ENCODE peak calls at places on chromosomes 3 and 15, in ten cellular contexts. S is HepG2, R is breast epithelium, C is esophagus muscularis mucosa, L is spleen, W is H1, P is endothelial cell of umbilical vein, F is HCT116, Z is sigmoid colon, B is transverse colon. M is an unnamed sample.

GRCh38 chr3:183301937-183302580 is 49.0 kb downstream of the B3GNT5 start:
- DNase-seq in S (no peak), R (no peak), C (no peak), L (no peak), W (no peak), P (no peak), F (no peak), Z (no peak), B (no peak), M (no peak)

GRCh38 chr15:99125061-99125990 is 20.4 kb downstream of the SYNM start:
- DNase-seq in S (no peak), R (no peak), C (no peak), L (no peak), W (no peak), P (peak; percentile 40), F (no peak), Z (peak; percentile 81), B (no peak), M (no peak)

GRCh38 chr3:152539191-152539764 is 270.5 kb downstream of the MBNL1 start:
- DNase-seq in S (peak; percentile 9), R (no peak), C (no peak), L (no peak), W (no peak), P (no peak), F (no peak), Z (no peak), B (no peak), M (no peak)

GRCh38 chr3:135325726-135326245 is 530.7 kb downstream of the EPHB1 start:
- DNase-seq in S (no peak), R (no peak), C (peak; percentile 50), L (no peak), W (no peak), P (no peak), F (no peak), Z (no peak), B (no peak), M (no peak)

GRCh38 chr3:177982034-177982433 is 554.2 kb upstream of the KCNMB2 start:
- DNase-seq in S (no peak), R (no peak), C (no peak), L (no peak), W (no peak), P (peak; percentile 7), F (no peak), Z (no peak), B (no peak), M (no peak)

GRCh38 chr3:62882676-62883228 is 7.5 kb upstream of the CADPS start:
- DNase-seq in S (no peak), R (no peak), C (no peak), L (no peak), W (no peak), P (no peak), F (no peak), Z (no peak), B (no peak), M (no peak)

GRCh38 chr3:106126836-106127235 is 258.0 kb upstream of the CBLB start:
- DNase-seq in S (no peak), R (no peak), C (no peak), L (no peak), W (no peak), P (no peak), F (no peak), Z (no peak), B (no peak), M (no peak)

GRCh38 chr15:37940886-37941285 is 6.4 kb downstream of the TMCO5A start:
- DNase-seq in S (no peak), R (no peak), C (no peak), L (no peak), W (no peak), P (no peak), F (no peak), Z (no peak), B (no peak), M (no peak)

GRCh38 chr3:186094696-186095095 is 14.2 kb downstream of the ETV5 start:
- DNase-seq in S (no peak), R (no peak), C (no peak), L (no peak), W (no peak), P (no peak), F (no peak), Z (no peak), B (no peak), M (no peak)

GRCh38 chr3:104040896-104041295 is 1325.8 kb upstream of the ALCAM start:
- DNase-seq in S (no peak), R (no peak), C (no peak), L (no peak), W (no peak), P (no peak), F (no peak), Z (no peak), B (no peak), M (no peak)

GRCh38 chr3:133294253-133294652 is 105.6 kb upstream of the BFSP2 start:
- DNase-seq in S (no peak), R (no peak), C (no peak), L (no peak), W (no peak), P (peak; percentile 34), F (no peak), Z (no peak), B (no peak), M (no peak)

GRCh38 chr3:120284702-120285507 is at the start of gene GPR156:
- DNase-seq in S (no peak), R (no peak), C (no peak), L (no peak), W (peak; percentile 67), P (no peak), F (no peak), Z (no peak), B (no peak), M (no peak)

GRCh38 chr3:32880225-32880624 is 62.4 kb downstream of the TRIM71 start:
- DNase-seq in S (no peak), R (no peak), C (no peak), L (no peak), W (no peak), P (no peak), F (no peak), Z (no peak), B (no peak), M (no peak)

DNA sequence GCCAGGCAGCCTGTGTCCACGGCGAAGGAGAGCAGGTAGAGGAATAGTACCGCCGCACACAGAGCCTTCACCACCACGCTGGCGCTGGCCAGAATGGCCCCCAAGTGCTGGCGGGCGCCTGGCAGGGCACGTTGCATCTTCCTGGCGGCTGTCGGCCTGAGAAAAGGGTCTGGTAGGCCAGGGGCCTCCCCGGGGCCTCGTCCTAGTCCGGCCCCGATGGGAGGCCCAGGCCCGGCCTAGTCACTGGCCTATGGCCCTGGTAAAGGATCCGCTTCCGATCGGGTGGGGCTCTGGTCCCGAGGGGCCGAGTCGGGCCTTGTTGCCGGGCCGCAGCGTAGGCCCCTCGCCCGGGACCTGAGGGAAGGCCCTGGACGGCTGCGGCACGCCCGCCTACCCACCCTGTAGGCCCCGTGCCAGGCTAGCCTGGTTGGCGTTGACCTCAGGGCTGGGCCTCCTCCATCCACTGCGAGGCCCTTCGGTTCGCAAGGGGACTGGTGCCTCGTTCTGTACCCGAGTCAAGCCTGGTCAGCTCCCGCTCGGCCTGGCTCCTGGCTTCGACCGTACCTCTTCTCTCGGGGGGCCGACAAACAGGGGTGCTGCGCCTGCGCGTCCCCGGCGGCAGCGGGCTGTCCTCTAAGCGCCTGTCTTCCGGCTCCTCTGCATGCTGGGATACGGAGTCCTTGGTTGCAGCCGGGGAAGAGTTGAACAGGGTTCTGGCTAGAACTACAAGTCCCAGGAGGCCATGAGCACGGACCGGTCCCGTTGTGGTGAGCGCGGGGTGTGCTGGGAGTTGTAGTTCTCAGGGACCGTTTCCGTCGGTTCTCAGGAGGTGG is at the start of gene TMEM115:
- DNase-seq in S (peak; percentile 97), R (peak; percentile 99), C (peak; percentile 99), L (peak; percentile 99), W (peak; percentile 91), P (peak; percentile 98), F (peak; percentile 96), Z (peak; percentile 99), B (peak; percentile 97), M (peak; percentile 96)
- TF ChIP-seq POLR2A in S (no peak), R (peak; percentile 48), C (peak; percentile 66), L (peak; percentile 54), W (no peak), P (peak; percentile 85), F (no peak), Z (no peak), B (peak; percentile 82), M (no peak)

DNA sequence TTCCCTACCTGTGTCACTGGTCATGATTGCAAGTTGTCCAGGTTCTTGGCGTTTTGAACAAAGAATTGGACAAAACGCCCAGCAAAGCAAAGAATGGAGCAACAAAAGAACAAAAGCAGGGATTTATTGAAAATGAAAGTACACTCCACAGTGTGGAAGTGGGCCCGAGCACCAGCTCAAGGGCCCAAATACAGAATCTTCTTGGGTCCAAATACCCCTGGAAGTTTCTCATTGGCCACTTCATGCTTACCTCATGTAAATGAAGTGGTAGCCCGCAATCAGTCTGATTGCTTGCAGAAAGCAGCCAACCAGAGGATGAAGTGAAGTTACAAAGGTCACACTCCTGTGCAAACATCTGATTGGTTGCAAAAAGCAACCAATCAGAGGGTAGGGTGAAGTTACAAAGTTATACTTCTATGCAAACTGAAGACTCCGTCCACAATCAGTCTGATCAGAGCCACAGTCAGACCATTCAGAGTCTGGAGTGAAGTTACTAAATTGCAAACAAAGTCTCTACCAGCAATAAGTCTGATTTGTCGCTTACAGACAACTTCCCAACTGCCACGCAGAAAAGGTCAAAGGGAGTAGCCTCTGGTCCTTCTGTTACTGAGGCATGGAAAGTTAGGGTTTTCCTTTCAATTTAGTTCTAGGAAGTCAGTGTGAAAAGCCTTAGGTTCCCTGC is 8.3 kb upstream of the TM4SF1 start:
- DNase-seq in S (peak; percentile 98), R (no peak), C (no peak), L (no peak), W (no peak), P (no peak), F (no peak), Z (no peak), B (no peak), M (no peak)
- H3K4me1 ChIP-seq in S (peaks cover 92% of the 10 kb centered on the region), R (no peaks in the 10 kb centered on the region), C (peaks cover 14% of the 10 kb centered on the region), L (no peaks in the 10 kb centered on the region), W (no peaks in the 10 kb centered on the region), P (peaks cover 25% of the 10 kb centered on the region), F (peaks cover 20% of the 10 kb centered on the region), Z (no peaks in the 10 kb centered on the region), B (no peaks in the 10 kb centered on the region), M (peaks cover 30% of the 10 kb centered on the region)

GRCh38 chr15:65355173-65355982 is 22.4 kb downstream of the IGDCC3 start:
- DNase-seq in S (peak; percentile 29), R (no peak), C (no peak), L (peak; percentile 18), W (peak; percentile 63), P (no peak), F (no peak), Z (no peak), B (no peak), M (no peak)
- TF ChIP-seq POLR2AphosphoS5 in S (no peak), R (no peak), C (no peak), L (no peak), W (no peak), P (no peak), F (no peak), Z (no peak), B (no peak), M (no peak)

DNA sequence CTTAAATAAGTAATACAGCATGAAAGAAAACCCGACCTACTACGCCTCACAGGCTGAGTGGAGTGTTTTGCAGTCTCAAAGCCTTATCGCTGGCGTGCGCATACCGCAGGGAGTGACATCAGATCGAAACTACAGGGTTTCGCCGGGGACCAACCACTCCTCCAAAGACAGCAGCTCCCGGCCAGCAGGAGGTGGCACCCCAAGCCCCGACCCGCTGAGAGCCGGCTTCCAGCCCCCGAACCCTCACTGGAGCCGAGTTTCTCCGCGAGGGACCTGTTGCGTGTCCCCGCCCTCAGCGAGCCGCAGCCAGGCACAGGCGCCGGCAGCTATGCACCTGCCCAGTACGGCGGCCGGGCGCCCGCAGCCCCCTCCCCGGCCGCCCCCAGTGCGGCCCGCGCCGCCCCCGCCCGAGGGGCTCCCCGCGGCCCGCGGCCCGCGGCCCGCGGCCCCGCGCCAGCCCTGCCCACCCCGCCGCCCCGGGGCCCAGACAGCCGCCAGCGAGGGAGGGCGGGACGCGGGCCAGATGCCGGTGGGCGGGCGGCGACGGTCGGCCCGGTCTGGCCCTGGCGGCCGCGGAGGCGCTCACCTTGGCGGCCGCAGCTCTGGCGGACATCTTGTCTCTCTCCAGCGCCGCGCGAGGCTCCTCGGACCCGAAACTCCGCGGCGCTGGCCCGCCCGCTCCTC is 710 bp downstream of the TJP1 start:
- DNase-seq in S (peak; percentile 74), R (peak; percentile 70), C (no peak), L (no peak), W (peak; percentile 79), P (peak; percentile 89), F (peak; percentile 70), Z (peak; percentile 88), B (peak; percentile 83), M (peak; percentile 84)
- TF ChIP-seq POLR2A in S (peak; percentile 39), R (peak; percentile 18), C (no peak), L (no peak), W (peak; percentile 51), P (no peak), F (no peak), Z (peak; percentile 40), B (peak; percentile 71), M (peak; percentile 55)